ENCODE peak calls at places on chromosomes 11 and 22, in four cellular contexts. One of them, this sample, is unnamed.

GRCh38 chr11:112320668-112321067 is 60.0 kb upstream of the PLET1 start:
- DNase-seq in bronchial epithelial cell: peak; percentile 87
- DNase-seq in activated T-cell treated with anti-CD3 and anti-CD28 coated beads for 24 hours: no peak
- DNase-seq in dermis microvascular lymphatic vessel endothelial cell: peak; percentile 81
- DNase-seq in this sample: no peak

GRCh38 chr11:11760838-11761237 is 80.9 kb upstream of the USP47 start:
- DNase-seq in activated T-cell treated with anti-CD3 and anti-CD28 coated beads for 24 hours: no peak
- DNase-seq in dermis microvascular lymphatic vessel endothelial cell: no peak
- DNase-seq in bronchial epithelial cell: no peak
- DNase-seq in this sample: no peak

GRCh38 chr11:70423523-70424505 is 25.5 kb downstream of the CTTN start:
- DNase-seq in dermis microvascular lymphatic vessel endothelial cell: peak; percentile 51
- DNase-seq in activated T-cell treated with anti-CD3 and anti-CD28 coated beads for 24 hours: peak; percentile 28
- DNase-seq in bronchial epithelial cell: no peak
- DNase-seq in this sample: no peak

GRCh38 chr11:81674211-81674610 is 1059.5 kb downstream of the FAM181B start:
- DNase-seq in activated T-cell treated with anti-CD3 and anti-CD28 coated beads for 24 hours: no peak
- DNase-seq in dermis microvascular lymphatic vessel endothelial cell: no peak
- DNase-seq in bronchial epithelial cell: no peak
- DNase-seq in this sample: no peak

GRCh38 chr22:47388778-47389177 is 626.3 kb downstream of the TBC1D22A start:
- DNase-seq in activated T-cell treated with anti-CD3 and anti-CD28 coated beads for 24 hours: no peak
- DNase-seq in bronchial epithelial cell: no peak
- DNase-seq in dermis microvascular lymphatic vessel endothelial cell: no peak
- DNase-seq in this sample: peak; percentile 35

GRCh38 chr11:110169738-110170137 is 76.5 kb downstream of the ZC3H12C start:
- DNase-seq in dermis microvascular lymphatic vessel endothelial cell: no peak
- DNase-seq in activated T-cell treated with anti-CD3 and anti-CD28 coated beads for 24 hours: no peak
- DNase-seq in bronchial epithelial cell: no peak
- DNase-seq in this sample: no peak

GRCh38 chr11:110896358-110896757 is 184.1 kb upstream of the ARHGAP20 start:
- DNase-seq in dermis microvascular lymphatic vessel endothelial cell: no peak
- DNase-seq in bronchial epithelial cell: no peak
- DNase-seq in activated T-cell treated with anti-CD3 and anti-CD28 coated beads for 24 hours: no peak
- DNase-seq in this sample: no peak

GRCh38 chr11:108340958-108341357 is 118.1 kb downstream of the ATM start:
- DNase-seq in bronchial epithelial cell: peak; percentile 98
- DNase-seq in dermis microvascular lymphatic vessel endothelial cell: no peak
- DNase-seq in activated T-cell treated with anti-CD3 and anti-CD28 coated beads for 24 hours: no peak
- DNase-seq in this sample: no peak

GRCh38 chr22:35349704-35350538 is 31.0 kb upstream of the HMOX1 start:
- DNase-seq in activated T-cell treated with anti-CD3 and anti-CD28 coated beads for 24 hours: no peak
- DNase-seq in dermis microvascular lymphatic vessel endothelial cell: peak; percentile 21
- DNase-seq in bronchial epithelial cell: no peak
- DNase-seq in this sample: peak; percentile 83

GRCh38 chr11:14318581-14318981 is 40.4 kb downstream of the RRAS2 start:
- DNase-seq in activated T-cell treated with anti-CD3 and anti-CD28 coated beads for 24 hours: no peak
- DNase-seq in bronchial epithelial cell: peak; percentile 79
- DNase-seq in dermis microvascular lymphatic vessel endothelial cell: peak; percentile 50
- DNase-seq in this sample: no peak

GRCh38 chr11:103465555-103466140 is 356.4 kb downstream of the DYNC2H1 start:
- DNase-seq in bronchial epithelial cell: no peak
- DNase-seq in activated T-cell treated with anti-CD3 and anti-CD28 coated beads for 24 hours: no peak
- DNase-seq in dermis microvascular lymphatic vessel endothelial cell: no peak
- DNase-seq in this sample: no peak

GRCh38 chr11:31711137-31711536 is 100.0 kb downstream of the PAX6 start:
- DNase-seq in bronchial epithelial cell: peak; percentile 18
- DNase-seq in activated T-cell treated with anti-CD3 and anti-CD28 coated beads for 24 hours: no peak
- DNase-seq in dermis microvascular lymphatic vessel endothelial cell: peak; percentile 26
- DNase-seq in this sample: no peak

GRCh38 chr11:10622957-10623787 is 54.7 kb upstream of the LYVE1 start:
- DNase-seq in dermis microvascular lymphatic vessel endothelial cell: no peak
- DNase-seq in bronchial epithelial cell: no peak
- DNase-seq in activated T-cell treated with anti-CD3 and anti-CD28 coated beads for 24 hours: no peak
- DNase-seq in this sample: no peak

GRCh38 chr11:88603499-88603898 is 266.0 kb upstream of the CTSC start:
- DNase-seq in bronchial epithelial cell: no peak
- DNase-seq in activated T-cell treated with anti-CD3 and anti-CD28 coated beads for 24 hours: no peak
- DNase-seq in dermis microvascular lymphatic vessel endothelial cell: peak; percentile 64
- DNase-seq in this sample: no peak

GRCh38 chr11:127925430-127925829 is 661.9 kb downstream of the ETS1 start:
- DNase-seq in activated T-cell treated with anti-CD3 and anti-CD28 coated beads for 24 hours: no peak
- DNase-seq in dermis microvascular lymphatic vessel endothelial cell: no peak
- DNase-seq in bronchial epithelial cell: peak; percentile 96
- DNase-seq in this sample: no peak

GRCh38 chr11:30016588-30017363 is at the start of gene KCNA4:
- DNase-seq in dermis microvascular lymphatic vessel endothelial cell: no peak
- DNase-seq in activated T-cell treated with anti-CD3 and anti-CD28 coated beads for 24 hours: no peak
- DNase-seq in bronchial epithelial cell: no peak
- DNase-seq in this sample: no peak

GRCh38 chr11:18588297-18589252 is at the start of gene UEVLD:
- DNase-seq in dermis microvascular lymphatic vessel endothelial cell: peak; percentile 89
- DNase-seq in activated T-cell treated with anti-CD3 and anti-CD28 coated beads for 24 hours: peak; percentile 62
- DNase-seq in bronchial epithelial cell: peak; percentile 75
- DNase-seq in this sample: peak; percentile 86

GRCh38 chr22:24758164-24758799 is 16.2 kb downstream of the PIWIL3 start:
- DNase-seq in bronchial epithelial cell: peak; percentile 31
- DNase-seq in dermis microvascular lymphatic vessel endothelial cell: peak; percentile 69
- DNase-seq in activated T-cell treated with anti-CD3 and anti-CD28 coated beads for 24 hours: peak; percentile 38
- DNase-seq in this sample: peak; percentile 33

GRCh38 chr11:109423114-109423859 is 1.3 kb downstream of the C11orf87 start:
- DNase-seq in bronchial epithelial cell: no peak
- DNase-seq in activated T-cell treated with anti-CD3 and anti-CD28 coated beads for 24 hours: no peak
- DNase-seq in dermis microvascular lymphatic vessel endothelial cell: peak; percentile 3
- DNase-seq in this sample: peak; percentile 90

GRCh38 chr11:86608251-86608799 is 64.1 kb downstream of the ME3 start:
- DNase-seq in bronchial epithelial cell: peak; percentile 80
- DNase-seq in dermis microvascular lymphatic vessel endothelial cell: peak; percentile 82
- DNase-seq in activated T-cell treated with anti-CD3 and anti-CD28 coated beads for 24 hours: peak; percentile 44
- DNase-seq in this sample: peak; percentile 30

GRCh38 chr11:71078482-71078881 is 173.9 kb downstream of the SHANK2 start:
- DNase-seq in activated T-cell treated with anti-CD3 and anti-CD28 coated beads for 24 hours: no peak
- DNase-seq in dermis microvascular lymphatic vessel endothelial cell: no peak
- DNase-seq in bronchial epithelial cell: peak; percentile 54
- DNase-seq in this sample: no peak

GRCh38 chr11:19683141-19683805 is 29.4 kb upstream of the NAV2 start:
- DNase-seq in dermis microvascular lymphatic vessel endothelial cell: peak; percentile 12
- DNase-seq in activated T-cell treated with anti-CD3 and anti-CD28 coated beads for 24 hours: no peak
- DNase-seq in bronchial epithelial cell: no peak
- DNase-seq in this sample: peak; percentile 63

GRCh38 chr22:40694409-40694808 is 15.1 kb downstream of the MCHR1 start:
- DNase-seq in dermis microvascular lymphatic vessel endothelial cell: no peak
- DNase-seq in bronchial epithelial cell: no peak
- DNase-seq in activated T-cell treated with anti-CD3 and anti-CD28 coated beads for 24 hours: no peak
- DNase-seq in this sample: no peak

GRCh38 chr11:6932150-6932549 is 5.9 kb downstream of the ZNF215 start:
- DNase-seq in bronchial epithelial cell: no peak
- DNase-seq in activated T-cell treated with anti-CD3 and anti-CD28 coated beads for 24 hours: no peak
- DNase-seq in dermis microvascular lymphatic vessel endothelial cell: no peak
- DNase-seq in this sample: no peak

GRCh38 chr11:105111145-105111944 is 28.2 kb downstream of the CARD18 start:
- DNase-seq in bronchial epithelial cell: no peak
- DNase-seq in activated T-cell treated with anti-CD3 and anti-CD28 coated beads for 24 hours: no peak
- DNase-seq in dermis microvascular lymphatic vessel endothelial cell: no peak
- DNase-seq in this sample: no peak

GRCh38 chr11:2132229-2132620 is 7.0 kb downstream of the IGF2 start:
- DNase-seq in bronchial epithelial cell: no peak
- DNase-seq in dermis microvascular lymphatic vessel endothelial cell: no peak
- DNase-seq in activated T-cell treated with anti-CD3 and anti-CD28 coated beads for 24 hours: no peak
- DNase-seq in this sample: no peak